ENCODE peak calls at places on chromosomes 2 and 18, in six cellular contexts. One of them, this sample, is unnamed.

GRCh38 chr2:77839102-77839501 is 316.9 kb upstream of the LRRTM4 start:
- DNase-seq in A549: no peak
- DNase-seq in AG08395: no peak
- DNase-seq in islet precursor cell: no peak
- DNase-seq in activated effector memory CD4-positive, alpha-beta T cell treated with Interleukin-2 at 50 U/mL for 16 hours: no peak
- DNase-seq in GDM1: no peak
- DNase-seq in this sample: no peak

GRCh38 chr2:120456867-120457266 is 110.9 kb downstream of the INHBB start:
- DNase-seq in A549: no peak
- DNase-seq in AG08395: no peak
- DNase-seq in islet precursor cell: no peak
- DNase-seq in activated effector memory CD4-positive, alpha-beta T cell treated with Interleukin-2 at 50 U/mL for 16 hours: no peak
- DNase-seq in GDM1: no peak
- DNase-seq in this sample: peak; percentile 6

GRCh38 chr2:48312126-48312525 is 217.8 kb upstream of the STON1 start:
- DNase-seq in A549: no peak
- DNase-seq in AG08395: no peak
- DNase-seq in islet precursor cell: no peak
- DNase-seq in activated effector memory CD4-positive, alpha-beta T cell treated with Interleukin-2 at 50 U/mL for 16 hours: no peak
- DNase-seq in GDM1: no peak
- DNase-seq in this sample: no peak

GRCh38 chr18:48942554-48943261 is 8.1 kb downstream of the SMAD7 start:
- DNase-seq in A549: peak; percentile 94
- DNase-seq in AG08395: peak; percentile 94
- DNase-seq in islet precursor cell: peak; percentile 98
- DNase-seq in activated effector memory CD4-positive, alpha-beta T cell treated with Interleukin-2 at 50 U/mL for 16 hours: no peak
- DNase-seq in GDM1: no peak
- DNase-seq in this sample: no peak

GRCh38 chr2:239805414-239805813 is 219.7 kb downstream of the NDUFA10 start:
- DNase-seq in A549: no peak
- DNase-seq in AG08395: no peak
- DNase-seq in islet precursor cell: no peak
- DNase-seq in activated effector memory CD4-positive, alpha-beta T cell treated with Interleukin-2 at 50 U/mL for 16 hours: no peak
- DNase-seq in GDM1: no peak
- DNase-seq in this sample: no peak

GRCh38 chr2:120720176-120720575 is 15.5 kb upstream of the GLI2 start:
- DNase-seq in A549: no peak
- DNase-seq in AG08395: no peak
- DNase-seq in islet precursor cell: peak; percentile 40
- DNase-seq in activated effector memory CD4-positive, alpha-beta T cell treated with Interleukin-2 at 50 U/mL for 16 hours: no peak
- DNase-seq in GDM1: no peak
- DNase-seq in this sample: no peak

GRCh38 chr2:17947113-17947512 is 68.6 kb downstream of the KCNS3 start:
- DNase-seq in A549: no peak
- DNase-seq in AG08395: no peak
- DNase-seq in islet precursor cell: no peak
- DNase-seq in activated effector memory CD4-positive, alpha-beta T cell treated with Interleukin-2 at 50 U/mL for 16 hours: no peak
- DNase-seq in GDM1: no peak
- DNase-seq in this sample: no peak

GRCh38 chr2:20397811-20398447 is 47.3 kb upstream of the PUM2 start:
- DNase-seq in A549: no peak
- DNase-seq in AG08395: no peak
- DNase-seq in islet precursor cell: no peak
- DNase-seq in activated effector memory CD4-positive, alpha-beta T cell treated with Interleukin-2 at 50 U/mL for 16 hours: no peak
- DNase-seq in GDM1: no peak
- DNase-seq in this sample: no peak

GRCh38 chr2:179410552-179411356 is 146.1 kb upstream of the SESTD1 start:
- DNase-seq in A549: peak; percentile 13
- DNase-seq in AG08395: peak; percentile 68
- DNase-seq in islet precursor cell: peak; percentile 62
- DNase-seq in activated effector memory CD4-positive, alpha-beta T cell treated with Interleukin-2 at 50 U/mL for 16 hours: no peak
- DNase-seq in GDM1: peak; percentile 9
- DNase-seq in this sample: peak; percentile 51

GRCh38 chr2:98664323-98664722 is 55.9 kb downstream of the UNC50 start:
- DNase-seq in A549: no peak
- DNase-seq in AG08395: no peak
- DNase-seq in islet precursor cell: no peak
- DNase-seq in activated effector memory CD4-positive, alpha-beta T cell treated with Interleukin-2 at 50 U/mL for 16 hours: peak; percentile 32
- DNase-seq in GDM1: no peak
- DNase-seq in this sample: no peak

GRCh38 chr2:174699993-174700766 is 64.1 kb downstream of the CHRNA1 start:
- DNase-seq in A549: peak; percentile 65
- DNase-seq in AG08395: peak; percentile 75
- DNase-seq in islet precursor cell: no peak
- DNase-seq in activated effector memory CD4-positive, alpha-beta T cell treated with Interleukin-2 at 50 U/mL for 16 hours: no peak
- DNase-seq in GDM1: no peak
- DNase-seq in this sample: peak; percentile 59

GRCh38 chr2:43123981-43124666 is 102.3 kb downstream of the ZFP36L2 start:
- DNase-seq in A549: no peak
- DNase-seq in AG08395: no peak
- DNase-seq in islet precursor cell: no peak
- DNase-seq in activated effector memory CD4-positive, alpha-beta T cell treated with Interleukin-2 at 50 U/mL for 16 hours: no peak
- DNase-seq in GDM1: no peak
- DNase-seq in this sample: no peak

GRCh38 chr2:182634386-182634785 is 81.7 kb upstream of the DNAJC10 start:
- DNase-seq in A549: no peak
- DNase-seq in AG08395: no peak
- DNase-seq in islet precursor cell: no peak
- DNase-seq in activated effector memory CD4-positive, alpha-beta T cell treated with Interleukin-2 at 50 U/mL for 16 hours: no peak
- DNase-seq in GDM1: no peak
- DNase-seq in this sample: no peak

GRCh38 chr2:210660751-210661150 is 104.4 kb downstream of the CPS1 start:
- DNase-seq in A549: no peak
- DNase-seq in AG08395: no peak
- DNase-seq in islet precursor cell: no peak
- DNase-seq in activated effector memory CD4-positive, alpha-beta T cell treated with Interleukin-2 at 50 U/mL for 16 hours: no peak
- DNase-seq in GDM1: no peak
- DNase-seq in this sample: no peak

GRCh38 chr18:43277164-43277600 is at the start of gene SYT4:
- DNase-seq in A549: no peak
- DNase-seq in AG08395: peak; percentile 46
- DNase-seq in islet precursor cell: peak; percentile 92
- DNase-seq in activated effector memory CD4-positive, alpha-beta T cell treated with Interleukin-2 at 50 U/mL for 16 hours: no peak
- DNase-seq in GDM1: no peak
- DNase-seq in this sample: no peak

GRCh38 chr18:11767329-11767728 is 78.3 kb downstream of the GNAL start:
- DNase-seq in A549: no peak
- DNase-seq in AG08395: no peak
- DNase-seq in islet precursor cell: no peak
- DNase-seq in activated effector memory CD4-positive, alpha-beta T cell treated with Interleukin-2 at 50 U/mL for 16 hours: no peak
- DNase-seq in GDM1: no peak
- DNase-seq in this sample: no peak

GRCh38 chr2:170747921-170748320 is 22.3 kb upstream of the ERICH2 start:
- DNase-seq in A549: no peak
- DNase-seq in AG08395: peak; percentile 29
- DNase-seq in islet precursor cell: no peak
- DNase-seq in activated effector memory CD4-positive, alpha-beta T cell treated with Interleukin-2 at 50 U/mL for 16 hours: no peak
- DNase-seq in GDM1: no peak
- DNase-seq in this sample: no peak

GRCh38 chr2:238498691-238499295 is 72.1 kb downstream of the ASB1 start:
- DNase-seq in A549: no peak
- DNase-seq in AG08395: no peak
- DNase-seq in islet precursor cell: peak; percentile 42
- DNase-seq in activated effector memory CD4-positive, alpha-beta T cell treated with Interleukin-2 at 50 U/mL for 16 hours: no peak
- DNase-seq in GDM1: no peak
- DNase-seq in this sample: no peak

GRCh38 chr18:73023975-73024374 is 156.2 kb upstream of the NETO1 start:
- DNase-seq in A549: no peak
- DNase-seq in AG08395: no peak
- DNase-seq in islet precursor cell: no peak
- DNase-seq in activated effector memory CD4-positive, alpha-beta T cell treated with Interleukin-2 at 50 U/mL for 16 hours: no peak
- DNase-seq in GDM1: no peak
- DNase-seq in this sample: no peak

GRCh38 chr2:73284296-73285161 is at the start of gene FBXO41:
- DNase-seq in A549: peak; percentile 56
- DNase-seq in AG08395: peak; percentile 47
- DNase-seq in islet precursor cell: peak; percentile 72
- DNase-seq in activated effector memory CD4-positive, alpha-beta T cell treated with Interleukin-2 at 50 U/mL for 16 hours: peak; percentile 51
- DNase-seq in GDM1: peak; percentile 73
- DNase-seq in this sample: peak; percentile 88

GRCh38 chr18:69935319-69936190 is 12.1 kb downstream of the CD226 start:
- DNase-seq in A549: no peak
- DNase-seq in AG08395: no peak
- DNase-seq in islet precursor cell: no peak
- DNase-seq in activated effector memory CD4-positive, alpha-beta T cell treated with Interleukin-2 at 50 U/mL for 16 hours: peak; percentile 74
- DNase-seq in GDM1: no peak
- DNase-seq in this sample: peak; percentile 2

GRCh38 chr2:231545105-231545902 is 15.1 kb upstream of the NMUR1 start:
- DNase-seq in A549: no peak
- DNase-seq in AG08395: no peak
- DNase-seq in islet precursor cell: peak; percentile 82
- DNase-seq in activated effector memory CD4-positive, alpha-beta T cell treated with Interleukin-2 at 50 U/mL for 16 hours: peak; percentile 35
- DNase-seq in GDM1: peak; percentile 97
- DNase-seq in this sample: peak; percentile 95

GRCh38 chr18:28594034-28594433 is 417.1 kb upstream of the CDH2 start:
- DNase-seq in A549: no peak
- DNase-seq in AG08395: no peak
- DNase-seq in islet precursor cell: no peak
- DNase-seq in activated effector memory CD4-positive, alpha-beta T cell treated with Interleukin-2 at 50 U/mL for 16 hours: no peak
- DNase-seq in GDM1: no peak
- DNase-seq in this sample: no peak

GRCh38 chr2:212005077-212005671 is 533.4 kb downstream of the ERBB4 start:
- DNase-seq in A549: peak; percentile 2
- DNase-seq in AG08395: no peak
- DNase-seq in islet precursor cell: peak; percentile 65
- DNase-seq in activated effector memory CD4-positive, alpha-beta T cell treated with Interleukin-2 at 50 U/mL for 16 hours: no peak
- DNase-seq in GDM1: no peak
- DNase-seq in this sample: peak; percentile 22

GRCh38 chr2:99166218-99166617 is 11.5 kb downstream of the LIPT1 start:
- DNase-seq in A549: no peak
- DNase-seq in AG08395: no peak
- DNase-seq in islet precursor cell: no peak
- DNase-seq in activated effector memory CD4-positive, alpha-beta T cell treated with Interleukin-2 at 50 U/mL for 16 hours: no peak
- DNase-seq in GDM1: no peak
- DNase-seq in this sample: no peak

GRCh38 chr2:199335502-199335901 is 122.2 kb downstream of the SATB2 start:
- DNase-seq in A549: no peak
- DNase-seq in AG08395: no peak
- DNase-seq in islet precursor cell: no peak
- DNase-seq in activated effector memory CD4-positive, alpha-beta T cell treated with Interleukin-2 at 50 U/mL for 16 hours: no peak
- DNase-seq in GDM1: no peak
- DNase-seq in this sample: no peak

GRCh38 chr2:183614797-183615429 is 490.7 kb downstream of the NUP35 start:
- DNase-seq in A549: no peak
- DNase-seq in AG08395: no peak
- DNase-seq in islet precursor cell: no peak
- DNase-seq in activated effector memory CD4-positive, alpha-beta T cell treated with Interleukin-2 at 50 U/mL for 16 hours: no peak
- DNase-seq in GDM1: no peak
- DNase-seq in this sample: no peak

GRCh38 chr18:75161629-75162028 is 47.3 kb downstream of the PTGR3 start:
- DNase-seq in A549: peak; percentile 50
- DNase-seq in AG08395: peak; percentile 32
- DNase-seq in islet precursor cell: no peak
- DNase-seq in activated effector memory CD4-positive, alpha-beta T cell treated with Interleukin-2 at 50 U/mL for 16 hours: peak; percentile 3
- DNase-seq in GDM1: peak; percentile 77
- DNase-seq in this sample: peak; percentile 81

GRCh38 chr2:234548720-234549420 is 52.0 kb upstream of the ARL4C start:
- DNase-seq in A549: no peak
- DNase-seq in AG08395: peak; percentile 44
- DNase-seq in islet precursor cell: peak; percentile 62
- DNase-seq in activated effector memory CD4-positive, alpha-beta T cell treated with Interleukin-2 at 50 U/mL for 16 hours: no peak
- DNase-seq in GDM1: no peak
- DNase-seq in this sample: no peak

GRCh38 chr2:109722026-109722425 is 72.1 kb upstream of the RGPD5 start:
- DNase-seq in A549: no peak
- DNase-seq in AG08395: no peak
- DNase-seq in islet precursor cell: no peak
- DNase-seq in activated effector memory CD4-positive, alpha-beta T cell treated with Interleukin-2 at 50 U/mL for 16 hours: no peak
- DNase-seq in GDM1: no peak
- DNase-seq in this sample: no peak

GRCh38 chr2:208948073-208948472 is 475.8 kb upstream of the MAP2 start:
- DNase-seq in A549: no peak
- DNase-seq in AG08395: no peak
- DNase-seq in islet precursor cell: no peak
- DNase-seq in activated effector memory CD4-positive, alpha-beta T cell treated with Interleukin-2 at 50 U/mL for 16 hours: no peak
- DNase-seq in GDM1: no peak
- DNase-seq in this sample: no peak

GRCh38 chr2:10120158-10120937 is 2.2 kb upstream of the RRM2 start:
- DNase-seq in A549: peak; percentile 98
- DNase-seq in AG08395: peak; percentile 95
- DNase-seq in islet precursor cell: peak; percentile 99
- DNase-seq in activated effector memory CD4-positive, alpha-beta T cell treated with Interleukin-2 at 50 U/mL for 16 hours: peak; percentile 88
- DNase-seq in GDM1: peak; percentile 85
- DNase-seq in this sample: peak; percentile 96

This sample was measured in KBM-7.